ENCODE peak calls at places on chromosomes 5 and 9, in eight cellular contexts. J is foreskin fibroblast, N is AG04450, R is Panc1, I is GM23338, X is heart right ventricle, O is IMR-90, U is PC-3. K is an unnamed sample.

GRCh38 chr9:137032893-137033292 is 1.0 kb upstream of the FUT7 start:
- DNase-seq in J (no peak), N (no peak), R (no peak), I (no peak), X (peak; percentile 45), O (no peak), U (no peak), K (no peak)

GRCh38 chr9:79480639-79481038 is 91.1 kb upstream of the TLE4 start:
- DNase-seq in J (no peak), N (no peak), R (no peak), I (no peak), X (no peak), O (no peak), U (no peak), K (no peak)

GRCh38 chr9:88535932-88536324 is 950 bp downstream of the NXNL2 start:
- DNase-seq in J (no peak), N (no peak), R (no peak), I (peak; percentile 48), X (no peak), O (peak; percentile 31), U (no peak), K (no peak)

GRCh38 chr5:167155387-167156051 is 1135.9 kb upstream of the WWC1 start:
- DNase-seq in J (no peak), N (no peak), R (no peak), I (peak; percentile 24), X (no peak), O (no peak), U (no peak), K (no peak)

GRCh38 chr9:92332577-92333287 is 7.0 kb downstream of the CENPP start:
- DNase-seq in J (peak; percentile 33), N (no peak), R (no peak), I (no peak), X (peak; percentile 16), O (peak; percentile 43), U (no peak), K (peak; percentile 25)

GRCh38 chr9:107214915-107215314 is 68.2 kb upstream of the RAD23B start:
- DNase-seq in J (no peak), N (no peak), R (no peak), I (no peak), X (no peak), O (peak; percentile 26), U (peak; percentile 33), K (no peak)

GRCh38 chr5:41921874-41922273 is 3.2 kb upstream of the FBXO4 start:
- DNase-seq in J (no peak), N (no peak), R (no peak), I (no peak), X (no peak), O (peak; percentile 60), U (peak; percentile 90), K (no peak)

GRCh38 chr9:135586601-135587109 is 25.1 kb downstream of the PAEP start:
- DNase-seq in J (no peak), N (no peak), R (no peak), I (no peak), X (no peak), O (no peak), U (no peak), K (no peak)

GRCh38 chr5:146574713-146575112 is 58.7 kb upstream of the GPR151 start:
- DNase-seq in J (no peak), N (no peak), R (no peak), I (no peak), X (no peak), O (no peak), U (no peak), K (no peak)

GRCh38 chr9:128153947-128154695 is 4.9 kb downstream of the LCN2 start:
- DNase-seq in J (no peak), N (no peak), R (no peak), I (peak; percentile 19), X (no peak), O (no peak), U (no peak), K (no peak)

GRCh38 chr9:121198512-121199042 is 3.1 kb downstream of the RAB14 start:
- DNase-seq in J (no peak), N (no peak), R (no peak), I (no peak), X (no peak), O (no peak), U (no peak), K (no peak)

GRCh38 chr5:63125392-63125791 is 546.8 kb downstream of the LRRC70 start:
- DNase-seq in J (no peak), N (no peak), R (no peak), I (peak; percentile 14), X (no peak), O (no peak), U (no peak), K (no peak)

GRCh38 chr9:27572918-27573698 is at the start of gene C9orf72:
- DNase-seq in J (peak; percentile 63), N (no peak), R (no peak), I (peak; percentile 72), X (peak; percentile 70), O (peak; percentile 31), U (peak; percentile 64), K (no peak)

GRCh38 chr9:25678846-25679360 is 659 bp upstream of the TUSC1 start:
- DNase-seq in J (no peak), N (no peak), R (no peak), I (no peak), X (no peak), O (peak; percentile 16), U (no peak), K (peak; percentile 8)

GRCh38 chr9:91908293-91908623 is 41.8 kb downstream of the ROR2 start:
- DNase-seq in J (no peak), N (no peak), R (no peak), I (no peak), X (no peak), O (no peak), U (no peak), K (no peak)

GRCh38 chr5:108025009-108025408 is 354.3 kb upstream of the EFNA5 start:
- DNase-seq in J (no peak), N (no peak), R (no peak), I (no peak), X (no peak), O (no peak), U (no peak), K (no peak)

GRCh38 chr5:75202935-75203334 is 33.7 kb downstream of the ANKRD31 start:
- DNase-seq in J (no peak), N (no peak), R (no peak), I (peak; percentile 42), X (no peak), O (no peak), U (peak; percentile 5), K (no peak)

GRCh38 chr5:42604171-42604711 is 152.4 kb upstream of the CCDC152 start:
- DNase-seq in J (no peak), N (no peak), R (no peak), I (no peak), X (no peak), O (no peak), U (no peak), K (no peak)

GRCh38 chr9:29625292-29625731 is 2052.0 kb upstream of the C9orf72 start:
- DNase-seq in J (peak; percentile 2), N (no peak), R (no peak), I (no peak), X (no peak), O (no peak), U (no peak), K (peak; percentile 65)

GRCh38 chr5:77262685-77263084 is 52.2 kb downstream of the PDE8B start:
- DNase-seq in J (no peak), N (no peak), R (no peak), I (no peak), X (no peak), O (no peak), U (no peak), K (no peak)

GRCh38 chr5:29218138-29218537 is 1975.3 kb upstream of the CDH6 start:
- DNase-seq in J (no peak), N (no peak), R (no peak), I (peak; percentile 25), X (no peak), O (no peak), U (peak; percentile 24), K (no peak)

GRCh38 chr9:105858877-105859276 is 164.5 kb downstream of the TMEM38B start:
- DNase-seq in J (no peak), N (no peak), R (no peak), I (no peak), X (no peak), O (no peak), U (no peak), K (no peak)

GRCh38 chr5:132227485-132228240 is at the start of gene P4HA2:
- DNase-seq in J (peak; percentile 72), N (no peak), R (peak; percentile 8), I (peak; percentile 87), X (peak; percentile 80), O (peak; percentile 65), U (peak; percentile 79), K (no peak)

GRCh38 chr9:5184776-5185175 is 663 bp downstream of the INSL6 start:
- DNase-seq in J (no peak), N (no peak), R (no peak), I (no peak), X (no peak), O (no peak), U (no peak), K (no peak)

GRCh38 chr9:34809504-34810186 is 99.7 kb upstream of the CCL21 start:
- DNase-seq in J (no peak), N (no peak), R (no peak), I (peak; percentile 90), X (no peak), O (peak; percentile 0), U (no peak), K (no peak)

GRCh38 chr9:34810187-34810524 is 100.2 kb upstream of the CCL21 start:
- DNase-seq in J (no peak), N (no peak), R (no peak), I (no peak), X (no peak), O (no peak), U (no peak), K (no peak)
- H3K4me3 ChIP-seq in J (no peak overlapping the region), N (no peak overlapping the region), R (no peak overlapping the region), I (peak overlapping the region; percentile 50), X (no peak overlapping the region), O (no peak overlapping the region), U (no peak overlapping the region), K (no peak overlapping the region)

DNA sequence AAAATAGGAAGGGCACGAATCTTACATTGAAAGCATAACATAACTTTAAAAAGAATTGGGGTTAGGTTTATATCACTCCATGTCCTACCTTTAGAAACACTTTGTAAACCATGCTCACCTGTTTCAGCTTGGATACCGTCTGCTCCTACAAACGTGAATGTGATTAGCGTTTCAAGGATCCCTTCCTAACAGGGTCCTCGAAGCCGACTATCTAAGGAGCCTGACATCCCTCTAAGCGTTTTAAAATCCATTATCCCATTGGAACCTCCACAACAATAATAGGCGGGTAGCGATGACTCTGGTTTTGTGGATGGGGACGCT is 1.0 kb downstream of the SVEP1 start:
- DNase-seq in J (no peak), N (no peak), R (no peak), I (peak; percentile 56), X (no peak), O (no peak), U (no peak), K (no peak)
- H3K4me3 ChIP-seq in J (peak overlapping the region; percentile 95), N (peak overlapping the region; percentile 75), R (no peak overlapping the region), I (peak overlapping the region; percentile 70), X (peak overlapping the region; percentile 42), O (peak overlapping the region; percentile 51), U (no peak overlapping the region), K (peak overlapping the region; percentile 71)

GRCh38 chr5:1118738-1119137 is 6.9 kb upstream of the SLC12A7 start:
- DNase-seq in J (no peak), N (no peak), R (no peak), I (no peak), X (no peak), O (no peak), U (no peak), K (no peak)
- H3K4me3 ChIP-seq in J (no peak overlapping the region), N (no peak overlapping the region), R (no peak overlapping the region), I (no peak overlapping the region), X (no peak overlapping the region), O (no peak overlapping the region), U (no peak overlapping the region), K (no peak overlapping the region)

GRCh38 chr9:20698799-20699198 is 14.7 kb downstream of the FOCAD start:
- DNase-seq in J (no peak), N (no peak), R (no peak), I (no peak), X (no peak), O (no peak), U (no peak), K (no peak)
- H3K4me3 ChIP-seq in J (no peak overlapping the region), N (no peak overlapping the region), R (no peak overlapping the region), I (no peak overlapping the region), X (no peak overlapping the region), O (no peak overlapping the region), U (no peak overlapping the region), K (no peak overlapping the region)

K was measured in skeletal muscle cell.